ENCODE peak calls at places on chromosomes 4 and X, in four cellular contexts. X, M, D and H are unnamed samples. For H3K79me1, the result is how much of the 10 kb centered on the place peaks cover.

GRCh38 chr4:2818351-2818939 is 25.2 kb upstream of the ADD1 start:
- DNase-seq in X (no peak), M (peak), D (no peak), H (no peak)

GRCh38 chrX:11423362-11423818 is 130.2 kb downstream of the AMELX start:
- DNase-seq in X (no peak), M (no peak), D (no peak), H (peak)

GRCh38 chr4:74228691-74229640 is 71.0 kb downstream of the MTHFD2L start:
- DNase-seq in X (peak), M (peak), D (peak), H (peak)

GRCh38 chrX:110044531-110045249 is 41.8 kb downstream of the TMEM164 start:
- DNase-seq in X (no peak), M (no peak), D (no peak), H (no peak)

GRCh38 chrX:42530027-42530426 is 247.9 kb downstream of the PPP1R2C start:
- DNase-seq in X (peak), M (no peak), D (no peak), H (peak)

GRCh38 chr4:157143365-157143764 is 67.4 kb downstream of the GLRB start:
- DNase-seq in X (peak), M (no peak), D (no peak), H (no peak)

GRCh38 chr4:3208826-3209225 is 40.1 kb upstream of the MSANTD1 start:
- DNase-seq in X (no peak), M (no peak), D (no peak), H (no peak)

GRCh38 chrX:47179221-47179927 is 14.3 kb upstream of the UBA1 start:
- DNase-seq in X (no peak), M (no peak), D (no peak), H (no peak)

GRCh38 chr4:135418353-135418752 is 1216.8 kb upstream of the PABPC4L start:
- DNase-seq in X (peak), M (peak), D (no peak), H (peak)

GRCh38 chr4:110877728-110878382 is 255.0 kb upstream of the PITX2 start:
- DNase-seq in X (peak), M (no peak), D (no peak), H (no peak)

GRCh38 chr4:181939199-181939945 is 303.8 kb upstream of the TENM3 start:
- DNase-seq in X (peak), M (no peak), D (no peak), H (no peak)

GRCh38 chr4:113540859-113541258 is 220.7 kb downstream of the CAMK2D start:
- DNase-seq in X (no peak), M (no peak), D (no peak), H (peak)

GRCh38 chrX:1529328-1529727 is 7.7 kb downstream of the P2RY8 start:
- DNase-seq in X (no peak), M (no peak), D (no peak), H (no peak)

GRCh38 chr4:75985116-75985515 is 5.6 kb downstream of the SDAD1 start:
- DNase-seq in X (no peak), M (no peak), D (no peak), H (peak)

GRCh38 chr4:1767770-1768366 is 25.2 kb upstream of the FGFR3 start:
- DNase-seq in X (peak), M (peak), D (no peak), H (peak)

GRCh38 chrX:153414838-153415552 is 3.7 kb downstream of the ZFP92 start:
- DNase-seq in X (peak), M (no peak), D (no peak), H (peak)

GRCh38 chr4:109359040-109359646 is 56.7 kb upstream of the COL25A1 start:
- DNase-seq in X (no peak), M (no peak), D (no peak), H (peak)

GRCh38 chr4:118997601-118998000 is 108.9 kb downstream of the SYNPO2 start:
- DNase-seq in X (no peak), M (no peak), D (no peak), H (peak)

GRCh38 chr4:1051472-1051871 is 40.0 kb downstream of the FGFRL1 start:
- DNase-seq in X (no peak), M (peak), D (no peak), H (no peak)

GRCh38 chr4:124018383-124019317 is 622.1 kb downstream of the SPRY1 start:
- DNase-seq in X (peak), M (no peak), D (no peak), H (peak)

GRCh38 chr4:17493629-17494028 is 18.3 kb downstream of the QDPR start:
- DNase-seq in X (no peak), M (no peak), D (no peak), H (no peak)

GRCh38 chrX:53445977-53446376 is 11.8 kb upstream of the HSD17B10 start:
- DNase-seq in X (peak), M (peak), D (no peak), H (peak)

GRCh38 chr4:15756361-15756861 is 21.7 kb upstream of the CD38 start:
- DNase-seq in X (peak), M (no peak), D (no peak), H (peak)

GRCh38 chr4:151613290-151613689 is 147.5 kb downstream of the GATB start:
- DNase-seq in X (no peak), M (no peak), D (no peak), H (no peak)

GRCh38 chr4:2352729-2353221 is 65.7 kb downstream of the ZFYVE28 start:
- DNase-seq in X (no peak), M (no peak), D (no peak), H (no peak)

GRCh38 chrX:53440631-53441517 is 6.7 kb upstream of the HSD17B10 start:
- DNase-seq in X (peak), M (peak), D (no peak), H (peak)

GRCh38 chrX:9133426-9133825 is 99.5 kb upstream of the FAM9B start:
- DNase-seq in X (peak), M (no peak), D (no peak), H (peak)

GRCh38 chr4:130026185-130026584 is 930.2 kb downstream of the C4orf33 start:
- DNase-seq in X (no peak), M (peak), D (peak), H (no peak)

GRCh38 chrX:46251755-46252154 is 293.5 kb downstream of the ZNF674 start:
- DNase-seq in X (peak), M (no peak), D (no peak), H (peak)

GRCh38 chrX:69388526-69388925 is 115.6 kb upstream of the NALF2 start:
- DNase-seq in X (no peak), M (no peak), D (no peak), H (no peak)

GRCh38 chrX:29617276-29617675 is 598.1 kb upstream of the MAGEB2 start:
- DNase-seq in X (no peak), M (no peak), D (no peak), H (peak)

GRCh38 chr4:7266525-7267292 is 74.4 kb downstream of the SORCS2 start:
- DNase-seq in X (peak), M (peak), D (no peak), H (peak)

GRCh38 chr4:109576462-109576861 is 16.4 kb downstream of the MCUB start:
- DNase-seq in X (peak), M (no peak), D (no peak), H (peak)

GRCh38 chr4:183469936-183470335 is 25.5 kb downstream of the CDKN2AIP start:
- DNase-seq in X (no peak), M (no peak), D (no peak), H (peak)

GRCh38 chr4:152156448-152156847 is 379.4 kb downstream of the FBXW7 start:
- DNase-seq in X (peak), M (no peak), D (no peak), H (no peak)

GRCh38 chr4:128846063-128846462 is 36.6 kb downstream of the JADE1 start:
- DNase-seq in X (peak), M (no peak), D (no peak), H (no peak)
- H3K79me1 ChIP-seq in X (under half), M (under half), D (under half), H (under half)

GRCh38 chr4:27288496-27288895 is 427.9 kb downstream of the STIM2 start:
- DNase-seq in X (no peak), M (no peak), D (no peak), H (no peak)
- H2BK5ac ChIP-seq in X (no peak), M (no peak), D (no peak), H (no peak)

DNA sequence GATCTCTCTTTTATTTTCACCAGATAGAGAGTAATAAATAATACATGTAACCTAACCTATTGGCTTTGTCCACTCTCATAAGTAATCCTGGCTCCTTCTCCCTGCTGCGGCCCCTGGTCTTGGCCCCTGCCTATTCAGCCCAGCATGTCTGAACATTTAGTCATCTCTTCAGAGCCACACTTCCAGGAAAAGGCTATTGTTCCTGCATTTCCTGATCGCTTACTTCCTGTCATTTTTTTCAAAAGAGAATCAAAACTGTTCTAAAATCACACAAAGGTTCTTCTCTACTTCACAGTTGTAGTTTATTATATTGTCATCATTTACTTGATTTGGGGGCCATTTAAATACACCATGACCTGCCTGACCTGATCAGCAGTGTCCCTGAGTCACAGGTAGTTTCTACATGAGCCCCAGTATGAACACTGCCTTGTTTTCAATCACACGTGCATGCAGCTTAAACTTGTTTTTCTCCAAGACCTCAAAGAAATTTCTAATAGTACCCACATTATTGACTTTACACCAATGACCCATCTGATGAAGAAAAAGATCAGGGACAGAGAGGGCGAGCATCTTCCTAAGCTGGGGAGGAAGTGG is 47.4 kb upstream of the KDR start:
- DNase-seq in X (peak), M (no peak), D (no peak), H (peak)
- H2BK12ac ChIP-seq in X (no peak), M (no peak), D (no peak), H (no peak)

GRCh38 chr4:10104211-10104990 is 12.2 kb downstream of the WDR1 start:
- DNase-seq in X (no peak), M (no peak), D (no peak), H (peak)
- H3K79me1 ChIP-seq in X (under half), M (under half), D (under half), H (under half)

DNA sequence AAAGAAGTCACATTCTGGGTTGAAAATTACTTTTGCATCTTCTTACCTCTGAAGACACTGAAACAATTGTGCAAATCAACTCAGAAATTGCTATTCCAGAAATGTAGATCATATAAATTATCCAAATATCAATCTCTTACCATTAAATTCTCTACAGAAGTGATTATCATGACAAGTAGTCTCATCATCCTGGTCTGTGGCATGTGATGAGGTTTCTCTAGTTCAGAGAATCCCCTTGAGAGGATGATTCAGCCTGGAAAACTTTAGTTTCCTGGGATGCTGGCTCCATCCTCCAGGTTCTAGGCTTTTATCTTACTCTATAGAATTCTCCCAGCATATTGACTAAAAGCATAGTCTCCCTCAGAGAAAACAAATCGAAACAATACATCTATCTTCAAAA is 76.2 kb upstream of the S100G start:
- DNase-seq in X (peak), M (no peak), D (no peak), H (peak)
- H2BK5ac ChIP-seq in X (no peak), M (no peak), D (no peak), H (no peak)

GRCh38 chr4:68904786-68905185 is 46.8 kb downstream of the UGT2A3 start:
- DNase-seq in X (no peak), M (peak), D (no peak), H (no peak)
- H2BK12ac ChIP-seq in X (peak), M (no peak), D (no peak), H (no peak)

GRCh38 chr4:147820975-147821374 is 89.1 kb downstream of the ARHGAP10 start:
- DNase-seq in X (no peak), M (no peak), D (no peak), H (no peak)

GRCh38 chr4:147813107-147813773 is 81.4 kb downstream of the ARHGAP10 start:
- DNase-seq in X (no peak), M (no peak), D (no peak), H (no peak)

GRCh38 chr4:147814334-147814733 is 82.4 kb downstream of the ARHGAP10 start:
- DNase-seq in X (no peak), M (no peak), D (no peak), H (no peak)

GRCh38 chr4:147815741-147816140 is 83.9 kb downstream of the ARHGAP10 start:
- DNase-seq in X (no peak), M (no peak), D (no peak), H (no peak)

GRCh38 chr4:147816382-147817254 is 84.7 kb downstream of the ARHGAP10 start:
- DNase-seq in X (no peak), M (no peak), D (no peak), H (no peak)
- H3K79me1 ChIP-seq in X (under half), M (under half), D (under half), H (under half)

GRCh38 chr4:5722328-5722727 is 11.3 kb downstream of the EVC start:
- DNase-seq in X (no peak), M (no peak), D (no peak), H (peak)

GRCh38 chr4:5719329-5720055 is 8.5 kb downstream of the EVC start:
- DNase-seq in X (no peak), M (no peak), D (no peak), H (no peak)

GRCh38 chr4:5720157-5720850 is 9.3 kb downstream of the EVC start:
- DNase-seq in X (no peak), M (no peak), D (no peak), H (no peak)

GRCh38 chr4:5720980-5721379 is 10.0 kb downstream of the EVC start:
- DNase-seq in X (no peak), M (no peak), D (no peak), H (no peak)

GRCh38 chr4:5721923-5722322 is 10.9 kb downstream of the EVC start:
- DNase-seq in X (no peak), M (no peak), D (no peak), H (no peak)
- H2BK5ac ChIP-seq in X (no peak), M (no peak), D (no peak), H (peak)

GRCh38 chr4:52926575-52926974 is 64.5 kb downstream of the RASL11B start:
- DNase-seq in X (no peak), M (no peak), D (peak), H (no peak)
- H2BK12ac ChIP-seq in X (peak), M (no peak), D (no peak), H (no peak)